ENCODE peak calls at places on chromosomes 7 and 10, in four cellular contexts. P is T follicular helper cell, O is posterior cingulate gyrus, H is PC-3. A is an unnamed sample.

GRCh38 chr7:152968003-152968402 is 208.5 kb downstream of the ACTR3B start:
- DNase-seq in P (no peak), O (no peak), H (no peak), A (no peak)

GRCh38 chr7:116698930-116699722 is 27.1 kb downstream of the MET start:
- DNase-seq in P (no peak), O (no peak), H (no peak), A (no peak)

GRCh38 chr10:114824396-114824795 is 2.8 kb downstream of the FHIP2A start:
- DNase-seq in P (no peak), O (no peak), H (no peak), A (no peak)

GRCh38 chr10:124176309-124177179 is 83.1 kb upstream of the CHST15 start:
- DNase-seq in P (no peak), O (no peak), H (no peak), A (no peak)

GRCh38 chr7:121366852-121367431 is 29.2 kb downstream of the FAM3C start:
- DNase-seq in P (peak), O (no peak), H (peak), A (no peak)

GRCh38 chr10:46523119-46523880 is 33.2 kb downstream of the GPRIN2 start:
- DNase-seq in P (no peak), O (no peak), H (peak), A (no peak)

GRCh38 chr7:70736715-70737460 is 395.1 kb upstream of the GALNT17 start:
- DNase-seq in P (no peak), O (no peak), H (no peak), A (no peak)

GRCh38 chr10:29104661-29105369 is 184.1 kb upstream of the LYZL1 start:
- DNase-seq in P (no peak), O (no peak), H (peak), A (no peak)

GRCh38 chr7:16833373-16833772 is 28.6 kb upstream of the AGR2 start:
- DNase-seq in P (no peak), O (no peak), H (no peak), A (no peak)

GRCh38 chr7:87144173-87144657 is 8.0 kb upstream of the DMTF1 start:
- DNase-seq in P (no peak), O (no peak), H (no peak), A (no peak)

GRCh38 chr10:97390096-97390495 is 11.0 kb downstream of the RRP12 start:
- DNase-seq in P (no peak), O (no peak), H (no peak), A (no peak)

GRCh38 chr7:130489140-130489967 is 2.5 kb upstream of the MEST start:
- DNase-seq in P (no peak), O (no peak), H (no peak), A (no peak)

GRCh38 chr7:99272476-99273045 is at the start of gene MYH16:
- DNase-seq in P (no peak), O (no peak), H (peak), A (no peak)

GRCh38 chr7:25858562-25859411 is 293.2 kb upstream of the NFE2L3 start:
- DNase-seq in P (no peak), O (no peak), H (no peak), A (no peak)

GRCh38 chr7:836429-836828 is 4.2 kb downstream of the SUN1 start:
- DNase-seq in P (no peak), O (no peak), H (no peak), A (no peak)

GRCh38 chr10:13831711-13832110 is 244.9 kb downstream of the PRPF18 start:
- DNase-seq in P (no peak), O (no peak), H (no peak), A (no peak)

GRCh38 chr7:134907000-134907399 is 79.3 kb upstream of the AGBL3 start:
- DNase-seq in P (no peak), O (no peak), H (no peak), A (no peak)

GRCh38 chr7:5274441-5274840 is 8.3 kb upstream of the SLC29A4 start:
- DNase-seq in P (no peak), O (no peak), H (no peak), A (no peak)

GRCh38 chr10:14124951-14125350 is 205.8 kb downstream of the FRMD4A start:
- DNase-seq in P (no peak), O (no peak), H (no peak), A (no peak)